ENCODE peak calls at places on chromosome 12, in five cellular contexts. T, X, B, F and Q are unnamed samples.

GRCh38 chr12:103762473-103762872 is 78.6 kb downstream of the NT5DC3 start:
- DNase-seq in T (no peak), X (no peak), B (no peak), F (no peak), Q (no peak)

GRCh38 chr12:3962661-3963483 is 89.7 kb upstream of the PARP11 start:
- DNase-seq in T (no peak), X (peak), B (peak), F (no peak), Q (peak)

GRCh38 chr12:11573880-11574279 is 75.6 kb upstream of the ETV6 start:
- DNase-seq in T (no peak), X (no peak), B (no peak), F (no peak), Q (no peak)

GRCh38 chr12:6520186-6520585 is 14.1 kb upstream of the GAPDH start:
- DNase-seq in T (no peak), X (no peak), B (no peak), F (no peak), Q (no peak)

GRCh38 chr12:104602901-104603300 is 146.2 kb downstream of the CHST11 start:
- DNase-seq in T (no peak), X (no peak), B (no peak), F (no peak), Q (no peak)

GRCh38 chr12:101594700-101595099 is at the start of gene MYBPC1:
- DNase-seq in T (no peak), X (no peak), B (no peak), F (no peak), Q (no peak)

GRCh38 chr12:19095869-19096480 is 33.6 kb upstream of the PLEKHA5 start:
- DNase-seq in T (no peak), X (no peak), B (no peak), F (no peak), Q (no peak)

GRCh38 chr12:128976120-128976519 is 122.8 kb downstream of the GLT1D1 start:
- DNase-seq in T (no peak), X (no peak), B (peak), F (no peak), Q (no peak)

GRCh38 chr12:124466200-124467128 is 100.9 kb downstream of the NCOR2 start:
- DNase-seq in T (peak), X (peak), B (peak), F (no peak), Q (peak)

GRCh38 chr12:67534671-67535070 is 113.9 kb upstream of the DYRK2 start:
- DNase-seq in T (peak), X (no peak), B (no peak), F (no peak), Q (no peak)

GRCh38 chr12:112327209-112327930 is 54.9 kb downstream of the HECTD4 start:
- DNase-seq in T (no peak), X (no peak), B (no peak), F (no peak), Q (no peak)

GRCh38 chr12:118219772-118220171 is 83.8 kb downstream of the PEBP1 start:
- DNase-seq in T (no peak), X (no peak), B (no peak), F (no peak), Q (no peak)

GRCh38 chr12:132614861-132615578 is 3.6 kb upstream of the P2RX2 start:
- DNase-seq in T (peak), X (peak), B (peak), F (peak), Q (peak)

GRCh38 chr12:92640686-92641085 is 62.1 kb upstream of the PLEKHG7 start:
- DNase-seq in T (no peak), X (no peak), B (no peak), F (no peak), Q (no peak)

GRCh38 chr12:74317078-74317581 is 220.5 kb upstream of the ATXN7L3B start:
- DNase-seq in T (peak), X (no peak), B (no peak), F (peak), Q (no peak)

GRCh38 chr12:129676411-129676810 is 227.4 kb downstream of the TMEM132D start:
- DNase-seq in T (no peak), X (no peak), B (no peak), F (no peak), Q (no peak)

GRCh38 chr12:112768278-112768677 is 23.3 kb upstream of the RPH3A start:
- DNase-seq in T (no peak), X (no peak), B (no peak), F (no peak), Q (no peak)

GRCh38 chr12:122956028-122956427 is 10.2 kb downstream of the ABCB9 start:
- DNase-seq in T (no peak), X (no peak), B (no peak), F (no peak), Q (no peak)

GRCh38 chr12:22527999-22528398 is 16.3 kb downstream of the C2CD5 start:
- DNase-seq in T (peak), X (no peak), B (no peak), F (no peak), Q (no peak)

GRCh38 chr12:108282160-108282559 is 57.0 kb downstream of the CMKLR1 start:
- DNase-seq in T (no peak), X (no peak), B (no peak), F (no peak), Q (no peak)

GRCh38 chr12:114355389-114356088 is 50.4 kb downstream of the TBX5 start:
- DNase-seq in T (no peak), X (no peak), B (no peak), F (no peak), Q (no peak)

GRCh38 chr12:41254546-41254945 is 66.4 kb downstream of the PDZRN4 start:
- DNase-seq in T (peak), X (no peak), B (no peak), F (no peak), Q (no peak)

GRCh38 chr12:131872154-131873046 is 22.0 kb upstream of the ULK1 start:
- DNase-seq in T (peak), X (no peak), B (no peak), F (no peak), Q (no peak)

GRCh38 chr12:31773223-31773750 is 44.5 kb upstream of the AMN1 start:
- DNase-seq in T (peak), X (no peak), B (no peak), F (peak), Q (no peak)

GRCh38 chr12:24838531-24838950 is 110.4 kb downstream of the BCAT1 start:
- DNase-seq in T (peak), X (no peak), B (no peak), F (no peak), Q (peak)

GRCh38 chr12:82953397-82953796 is 266.7 kb downstream of the TMTC2 start:
- DNase-seq in T (no peak), X (no peak), B (no peak), F (no peak), Q (no peak)

GRCh38 chr12:93089805-93090569 is 160.9 kb upstream of the EEA1 start:
- DNase-seq in T (peak), X (no peak), B (no peak), F (no peak), Q (no peak)

GRCh38 chr12:42921741-42922511 is 332.4 kb upstream of the PRICKLE1 start:
- DNase-seq in T (peak), X (no peak), B (no peak), F (no peak), Q (no peak)

GRCh38 chr12:45415393-45415817 is 199.5 kb downstream of the ANO6 start:
- DNase-seq in T (peak), X (no peak), B (peak), F (no peak), Q (peak)

GRCh38 chr12:28191018-28191595 is 851 bp downstream of the CCDC91 start:
- DNase-seq in T (peak), X (peak), B (peak), F (no peak), Q (peak)

GRCh38 chr12:121803861-121804416 is at the start of gene SETD1B:
- DNase-seq in T (peak), X (peak), B (no peak), F (peak), Q (peak)

GRCh38 chr12:6231359-6232268 is 31.4 kb downstream of the CD9 start:
- DNase-seq in T (peak), X (no peak), B (no peak), F (no peak), Q (no peak)

GRCh38 chr12:27934278-27934677 is 38.3 kb downstream of the PTHLH start:
- DNase-seq in T (no peak), X (no peak), B (no peak), F (no peak), Q (no peak)

GRCh38 chr12:14086838-14087237 is 105.4 kb upstream of the GRIN2B start:
- DNase-seq in T (no peak), X (no peak), B (no peak), F (no peak), Q (no peak)

GRCh38 chr12:52767427-52767826 is 9.7 kb downstream of the KRT76 start:
- DNase-seq in T (no peak), X (no peak), B (no peak), F (no peak), Q (no peak)

GRCh38 chr12:82672811-82673495 is 13.8 kb upstream of the TMTC2 start:
- DNase-seq in T (no peak), X (no peak), B (no peak), F (no peak), Q (no peak)

GRCh38 chr12:113867258-113867657 is 98.9 kb downstream of the RBM19 start:
- DNase-seq in T (peak), X (no peak), B (no peak), F (peak), Q (no peak)

GRCh38 chr12:88684610-88685009 is 104.3 kb upstream of the KITLG start:
- DNase-seq in T (no peak), X (no peak), B (no peak), F (no peak), Q (no peak)